ENCODE peak calls at places on chromosomes 4 and X, in nine cellular contexts. One of them, this sample, is unnamed.

GRCh38 chr4:122152699-122153328 is 683 bp downstream of the BLTP1 start:
- DNase-seq in Calu3: peak; percentile 24
- DNase-seq in astrocyte of the spinal cord: peak; percentile 33
- DNase-seq in foreskin fibroblast: peak; percentile 64
- DNase-seq in kidney epithelial cell: no peak
- DNase-seq in fibroblast of pulmonary artery: peak; percentile 38
- DNase-seq in nephron progenitor cell: peak; percentile 47
- DNase-seq in heart left ventricle: peak; percentile 22
- DNase-seq in GM12864: no peak
- DNase-seq in this sample: peak; percentile 47

GRCh38 chr4:108592674-108592986 is 27.7 kb upstream of the RPL34 start:
- DNase-seq in kidney epithelial cell: no peak
- DNase-seq in fibroblast of pulmonary artery: no peak
- DNase-seq in heart left ventricle: no peak
- DNase-seq in nephron progenitor cell: no peak
- DNase-seq in Calu3: no peak
- DNase-seq in foreskin fibroblast: no peak
- DNase-seq in astrocyte of the spinal cord: no peak
- DNase-seq in GM12864: no peak
- DNase-seq in this sample: no peak

GRCh38 chr4:65023877-65024670 is 614.8 kb upstream of the TECRL start:
- DNase-seq in GM12864: no peak
- DNase-seq in fibroblast of pulmonary artery: no peak
- DNase-seq in heart left ventricle: no peak
- DNase-seq in foreskin fibroblast: no peak
- DNase-seq in astrocyte of the spinal cord: no peak
- DNase-seq in kidney epithelial cell: no peak
- DNase-seq in Calu3: no peak
- DNase-seq in nephron progenitor cell: no peak
- DNase-seq in this sample: no peak

GRCh38 chr4:66930216-66930615 is 615.1 kb downstream of the CENPC start:
- DNase-seq in kidney epithelial cell: no peak
- DNase-seq in GM12864: no peak
- DNase-seq in heart left ventricle: no peak
- DNase-seq in foreskin fibroblast: no peak
- DNase-seq in nephron progenitor cell: no peak
- DNase-seq in Calu3: no peak
- DNase-seq in astrocyte of the spinal cord: no peak
- DNase-seq in fibroblast of pulmonary artery: no peak
- DNase-seq in this sample: no peak

GRCh38 chr4:3201718-3202702 is 46.9 kb upstream of the MSANTD1 start:
- DNase-seq in fibroblast of pulmonary artery: no peak
- DNase-seq in foreskin fibroblast: peak; percentile 47
- DNase-seq in kidney epithelial cell: peak; percentile 5
- DNase-seq in nephron progenitor cell: no peak
- DNase-seq in heart left ventricle: no peak
- DNase-seq in GM12864: peak; percentile 46
- DNase-seq in Calu3: no peak
- DNase-seq in astrocyte of the spinal cord: peak; percentile 33
- DNase-seq in this sample: peak; percentile 91

GRCh38 chr4:61511716-61512488 is 311.8 kb downstream of the ADGRL3 start:
- DNase-seq in astrocyte of the spinal cord: peak; percentile 79
- DNase-seq in heart left ventricle: no peak
- DNase-seq in GM12864: no peak
- DNase-seq in foreskin fibroblast: peak; percentile 62
- DNase-seq in Calu3: no peak
- DNase-seq in kidney epithelial cell: no peak
- DNase-seq in nephron progenitor cell: no peak
- DNase-seq in fibroblast of pulmonary artery: peak; percentile 86
- DNase-seq in this sample: no peak

GRCh38 chr4:30720656-30721352 is 635 bp downstream of the PCDH7 start:
- DNase-seq in nephron progenitor cell: peak; percentile 54
- DNase-seq in fibroblast of pulmonary artery: peak; percentile 50
- DNase-seq in GM12864: no peak
- DNase-seq in foreskin fibroblast: peak; percentile 71
- DNase-seq in heart left ventricle: peak; percentile 18
- DNase-seq in kidney epithelial cell: no peak
- DNase-seq in astrocyte of the spinal cord: peak; percentile 53
- DNase-seq in Calu3: peak; percentile 12
- DNase-seq in this sample: peak; percentile 9

GRCh38 chr4:152996101-152996500 is 60.0 kb downstream of the FHDC1 start:
- DNase-seq in kidney epithelial cell: no peak
- DNase-seq in foreskin fibroblast: no peak
- DNase-seq in astrocyte of the spinal cord: no peak
- DNase-seq in GM12864: no peak
- DNase-seq in heart left ventricle: no peak
- DNase-seq in fibroblast of pulmonary artery: no peak
- DNase-seq in nephron progenitor cell: no peak
- DNase-seq in Calu3: peak; percentile 17
- DNase-seq in this sample: no peak

GRCh38 chr4:151331276-151332042 is 6.1 kb upstream of the SH3D19 start:
- DNase-seq in foreskin fibroblast: peak; percentile 43
- DNase-seq in GM12864: no peak
- DNase-seq in kidney epithelial cell: peak; percentile 53
- DNase-seq in heart left ventricle: no peak
- DNase-seq in Calu3: no peak
- DNase-seq in nephron progenitor cell: no peak
- DNase-seq in fibroblast of pulmonary artery: no peak
- DNase-seq in astrocyte of the spinal cord: peak; percentile 45
- DNase-seq in this sample: no peak

GRCh38 chrX:119406739-119407138 is 7.6 kb downstream of the SLC25A43 start:
- DNase-seq in heart left ventricle: no peak
- DNase-seq in GM12864: no peak
- DNase-seq in kidney epithelial cell: no peak
- DNase-seq in fibroblast of pulmonary artery: peak; percentile 5
- DNase-seq in astrocyte of the spinal cord: no peak
- DNase-seq in foreskin fibroblast: peak; percentile 29
- DNase-seq in nephron progenitor cell: no peak
- DNase-seq in Calu3: no peak
- DNase-seq in this sample: no peak

GRCh38 chrX:34918856-34919255 is 23.7 kb upstream of the FAM47B start:
- DNase-seq in Calu3: peak; percentile 54
- DNase-seq in fibroblast of pulmonary artery: peak; percentile 71
- DNase-seq in nephron progenitor cell: peak; percentile 8
- DNase-seq in GM12864: no peak
- DNase-seq in heart left ventricle: no peak
- DNase-seq in astrocyte of the spinal cord: peak; percentile 67
- DNase-seq in kidney epithelial cell: peak; percentile 9
- DNase-seq in foreskin fibroblast: peak; percentile 58
- DNase-seq in this sample: no peak

GRCh38 chr4:105544517-105544916 is 7.9 kb upstream of the ARHGEF38 start:
- DNase-seq in foreskin fibroblast: no peak
- DNase-seq in kidney epithelial cell: no peak
- DNase-seq in GM12864: no peak
- DNase-seq in heart left ventricle: no peak
- DNase-seq in nephron progenitor cell: no peak
- DNase-seq in Calu3: no peak
- DNase-seq in astrocyte of the spinal cord: no peak
- DNase-seq in fibroblast of pulmonary artery: no peak
- DNase-seq in this sample: no peak

GRCh38 chr4:61442936-61443335 is 242.8 kb downstream of the ADGRL3 start:
- DNase-seq in Calu3: no peak
- DNase-seq in heart left ventricle: no peak
- DNase-seq in astrocyte of the spinal cord: no peak
- DNase-seq in kidney epithelial cell: no peak
- DNase-seq in foreskin fibroblast: peak; percentile 30
- DNase-seq in fibroblast of pulmonary artery: peak; percentile 38
- DNase-seq in GM12864: no peak
- DNase-seq in nephron progenitor cell: no peak
- DNase-seq in this sample: no peak

GRCh38 chrX:38183577-38183976 is 37.1 kb downstream of the SRPX start:
- DNase-seq in foreskin fibroblast: peak; percentile 49
- DNase-seq in heart left ventricle: no peak
- DNase-seq in GM12864: no peak
- DNase-seq in nephron progenitor cell: no peak
- DNase-seq in astrocyte of the spinal cord: peak; percentile 24
- DNase-seq in fibroblast of pulmonary artery: no peak
- DNase-seq in kidney epithelial cell: no peak
- DNase-seq in Calu3: no peak
- DNase-seq in this sample: no peak

GRCh38 chrX:137930562-137930961 is 364.6 kb downstream of the ZIC3 start:
- DNase-seq in heart left ventricle: no peak
- DNase-seq in GM12864: no peak
- DNase-seq in fibroblast of pulmonary artery: no peak
- DNase-seq in Calu3: no peak
- DNase-seq in kidney epithelial cell: no peak
- DNase-seq in nephron progenitor cell: no peak
- DNase-seq in astrocyte of the spinal cord: no peak
- DNase-seq in foreskin fibroblast: no peak
- DNase-seq in this sample: no peak

GRCh38 chr4:185068837-185069236 is 50.5 kb downstream of the HELT start:
- DNase-seq in nephron progenitor cell: no peak
- DNase-seq in GM12864: no peak
- DNase-seq in Calu3: no peak
- DNase-seq in heart left ventricle: no peak
- DNase-seq in foreskin fibroblast: no peak
- DNase-seq in fibroblast of pulmonary artery: no peak
- DNase-seq in astrocyte of the spinal cord: no peak
- DNase-seq in kidney epithelial cell: no peak
- DNase-seq in this sample: no peak

GRCh38 chr4:122917731-122918130 is 4.7 kb downstream of the NUDT6 start:
- DNase-seq in kidney epithelial cell: no peak
- DNase-seq in GM12864: no peak
- DNase-seq in heart left ventricle: no peak
- DNase-seq in Calu3: no peak
- DNase-seq in astrocyte of the spinal cord: peak; percentile 45
- DNase-seq in nephron progenitor cell: no peak
- DNase-seq in fibroblast of pulmonary artery: peak; percentile 66
- DNase-seq in foreskin fibroblast: peak; percentile 51
- DNase-seq in this sample: no peak

GRCh38 chrX:41518841-41519220 is 71.7 kb downstream of the NYX start:
- DNase-seq in kidney epithelial cell: no peak
- DNase-seq in heart left ventricle: no peak
- DNase-seq in astrocyte of the spinal cord: peak; percentile 11
- DNase-seq in GM12864: no peak
- DNase-seq in foreskin fibroblast: peak; percentile 19
- DNase-seq in nephron progenitor cell: no peak
- DNase-seq in Calu3: no peak
- DNase-seq in fibroblast of pulmonary artery: no peak
- DNase-seq in this sample: no peak

GRCh38 chr4:87910795-87911194 is 64.7 kb upstream of the SPP1 start:
- DNase-seq in nephron progenitor cell: no peak
- DNase-seq in astrocyte of the spinal cord: no peak
- DNase-seq in kidney epithelial cell: no peak
- DNase-seq in heart left ventricle: no peak
- DNase-seq in fibroblast of pulmonary artery: no peak
- DNase-seq in Calu3: no peak
- DNase-seq in foreskin fibroblast: no peak
- DNase-seq in GM12864: no peak
- DNase-seq in this sample: no peak

DNA sequence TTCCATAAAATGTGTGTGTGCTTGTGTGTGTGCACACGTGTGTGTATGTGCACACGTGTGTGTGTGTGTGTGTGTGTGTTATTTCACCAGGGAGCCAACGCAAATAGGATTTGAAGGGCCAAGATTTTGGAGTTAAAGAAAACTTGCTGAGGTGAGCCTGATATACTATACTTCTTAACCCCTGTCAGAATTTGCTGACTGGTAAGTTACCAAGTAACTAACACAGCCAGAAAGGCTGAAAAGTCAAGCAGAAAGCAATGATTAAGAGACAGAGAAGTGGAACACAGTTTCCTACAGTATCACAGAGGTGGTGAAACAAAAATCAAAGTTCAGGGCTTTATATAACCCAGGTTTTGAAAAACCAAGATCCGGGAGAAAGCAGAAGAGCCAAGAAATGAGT is 47.6 kb downstream of the GABRA3 start:
- DNase-seq in heart left ventricle: no peak
- DNase-seq in GM12864: no peak
- DNase-seq in nephron progenitor cell: no peak
- DNase-seq in kidney epithelial cell: no peak
- DNase-seq in foreskin fibroblast: no peak
- DNase-seq in Calu3: no peak
- DNase-seq in astrocyte of the spinal cord: no peak
- DNase-seq in fibroblast of pulmonary artery: no peak
- DNase-seq in this sample: no peak
- TF ChIP-seq CTCF in heart left ventricle: no peak
- TF ChIP-seq CTCF in GM12864: no peak
- TF ChIP-seq CTCF in nephron progenitor cell: no peak
- TF ChIP-seq CTCF in kidney epithelial cell: no peak
- TF ChIP-seq CTCF in foreskin fibroblast: no peak
- TF ChIP-seq CTCF in Calu3: no peak
- TF ChIP-seq CTCF in astrocyte of the spinal cord: no peak
- TF ChIP-seq CTCF in fibroblast of pulmonary artery: no peak
- TF ChIP-seq CTCF in this sample: no peak

DNA sequence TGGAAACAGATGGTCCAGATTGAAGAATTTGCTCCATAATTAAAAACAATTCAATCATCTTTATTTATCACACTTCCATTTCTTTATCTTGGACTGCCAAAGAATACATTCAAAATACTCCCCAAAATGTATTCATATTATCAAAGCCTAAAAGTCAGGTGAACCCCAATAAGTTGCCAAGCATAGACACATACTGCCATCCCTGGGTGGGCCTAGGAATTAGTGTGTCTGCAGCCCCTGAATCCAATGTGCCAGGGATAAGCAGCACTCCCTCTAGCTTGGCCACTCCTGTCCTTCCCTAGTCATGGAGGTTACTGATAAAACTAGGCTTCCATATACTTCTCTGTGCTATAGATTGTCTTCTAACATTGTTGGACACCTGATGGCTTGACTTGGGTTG is 199.9 kb downstream of the TENM3 start:
- DNase-seq in foreskin fibroblast: no peak
- DNase-seq in fibroblast of pulmonary artery: no peak
- DNase-seq in Calu3: no peak
- DNase-seq in GM12864: no peak
- DNase-seq in kidney epithelial cell: no peak
- DNase-seq in heart left ventricle: no peak
- DNase-seq in nephron progenitor cell: no peak
- DNase-seq in astrocyte of the spinal cord: no peak
- DNase-seq in this sample: no peak
- TF ChIP-seq CTCF in foreskin fibroblast: no peak
- TF ChIP-seq CTCF in fibroblast of pulmonary artery: no peak
- TF ChIP-seq CTCF in Calu3: no peak
- TF ChIP-seq CTCF in GM12864: no peak
- TF ChIP-seq CTCF in kidney epithelial cell: peak; percentile 2
- TF ChIP-seq CTCF in heart left ventricle: no peak
- TF ChIP-seq CTCF in nephron progenitor cell: no peak
- TF ChIP-seq CTCF in astrocyte of the spinal cord: peak; percentile 14
- TF ChIP-seq CTCF in this sample: no peak

DNA sequence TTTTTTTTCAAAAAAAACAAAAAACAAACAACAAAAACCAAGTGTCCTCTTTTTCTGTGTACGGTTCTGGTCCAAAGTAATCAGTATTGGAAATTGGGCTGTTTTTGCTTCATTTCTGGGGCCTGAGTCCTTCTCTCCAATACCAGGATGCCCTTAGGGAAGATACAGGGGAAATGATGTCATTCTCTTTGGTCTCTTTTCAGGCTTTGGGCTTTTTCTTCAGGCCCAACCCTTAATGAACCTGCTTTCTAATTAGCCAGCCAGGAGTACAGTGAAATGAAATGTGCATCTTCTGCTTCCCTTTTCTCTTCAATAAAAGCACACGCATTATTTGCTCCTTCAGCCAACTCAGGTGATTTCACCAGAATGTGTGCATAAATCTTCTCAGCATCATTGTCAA is 52.6 kb upstream of the RBPJ start:
- DNase-seq in fibroblast of pulmonary artery: no peak
- DNase-seq in foreskin fibroblast: peak; percentile 40
- DNase-seq in GM12864: no peak
- DNase-seq in Calu3: no peak
- DNase-seq in nephron progenitor cell: no peak
- DNase-seq in astrocyte of the spinal cord: no peak
- DNase-seq in kidney epithelial cell: no peak
- DNase-seq in heart left ventricle: no peak
- DNase-seq in this sample: no peak
- TF ChIP-seq CTCF in fibroblast of pulmonary artery: no peak
- TF ChIP-seq CTCF in foreskin fibroblast: no peak
- TF ChIP-seq CTCF in GM12864: no peak
- TF ChIP-seq CTCF in Calu3: no peak
- TF ChIP-seq CTCF in nephron progenitor cell: no peak
- TF ChIP-seq CTCF in astrocyte of the spinal cord: no peak
- TF ChIP-seq CTCF in kidney epithelial cell: no peak
- TF ChIP-seq CTCF in heart left ventricle: no peak
- TF ChIP-seq CTCF in this sample: no peak

GRCh38 chrX:153460826-153461225 is 9.6 kb downstream of the HAUS7 start:
- DNase-seq in Calu3: peak; percentile 65
- DNase-seq in kidney epithelial cell: no peak
- DNase-seq in fibroblast of pulmonary artery: peak; percentile 55
- DNase-seq in GM12864: no peak
- DNase-seq in heart left ventricle: peak; percentile 25
- DNase-seq in nephron progenitor cell: peak; percentile 71
- DNase-seq in astrocyte of the spinal cord: peak; percentile 45
- DNase-seq in foreskin fibroblast: peak; percentile 67
- DNase-seq in this sample: peak; percentile 56
- TF ChIP-seq CTCF in Calu3: peak; percentile 69
- TF ChIP-seq CTCF in kidney epithelial cell: peak; percentile 62
- TF ChIP-seq CTCF in fibroblast of pulmonary artery: peak; percentile 60
- TF ChIP-seq CTCF in GM12864: peak; percentile 68
- TF ChIP-seq CTCF in heart left ventricle: peak; percentile 55
- TF ChIP-seq CTCF in nephron progenitor cell: peak; percentile 54
- TF ChIP-seq CTCF in astrocyte of the spinal cord: peak; percentile 74
- TF ChIP-seq CTCF in foreskin fibroblast: peak; percentile 46
- TF ChIP-seq CTCF in this sample: peak; percentile 49